ENCODE peak calls at places on chromosome 10, in eight cellular contexts. G is SK-N-SH, T is PC-3, C is neural progenitor cell, W is HCT116, J is OCI-LY7, P is GM23338, L is hepatocyte. Y is an unnamed sample.

GRCh38 chr10:133182791-133183645 is 23.0 kb downstream of the KNDC1 start:
- DNase-seq in G (no peak), T (no peak), C (no peak), W (no peak), J (no peak), P (no peak), L (no peak), Y (no peak)

GRCh38 chr10:21364196-21365114 is 161.0 kb downstream of the SKIDA1 start:
- DNase-seq in G (no peak), T (peak; percentile 97), C (peak; percentile 89), W (peak; percentile 94), J (no peak), P (peak; percentile 85), L (peak; percentile 44), Y (peak; percentile 87)

GRCh38 chr10:52755297-52756062 is 17.1 kb downstream of the MBL2 start:
- DNase-seq in G (no peak), T (peak; percentile 78), C (no peak), W (no peak), J (no peak), P (no peak), L (peak; percentile 75), Y (peak; percentile 77)

GRCh38 chr10:114691442-114691941 is 33.4 kb upstream of the ABLIM1 start:
- DNase-seq in G (no peak), T (peak; percentile 23), C (no peak), W (no peak), J (no peak), P (peak; percentile 20), L (no peak), Y (peak; percentile 43)

GRCh38 chr10:101564490-101564991 is 23.5 kb downstream of the POLL start:
- DNase-seq in G (no peak), T (no peak), C (no peak), W (no peak), J (no peak), P (no peak), L (no peak), Y (no peak)

GRCh38 chr10:71712572-71713134 is 6.9 kb downstream of the C10orf105 start:
- DNase-seq in G (no peak), T (no peak), C (no peak), W (no peak), J (peak; percentile 48), P (no peak), L (no peak), Y (no peak)

GRCh38 chr10:5490032-5490431 is 9.3 kb downstream of the CALML5 start:
- DNase-seq in G (no peak), T (no peak), C (no peak), W (no peak), J (no peak), P (no peak), L (no peak), Y (no peak)

GRCh38 chr10:10579709-10580108 is 438.0 kb upstream of the CELF2 start:
- DNase-seq in G (no peak), T (no peak), C (no peak), W (no peak), J (no peak), P (no peak), L (no peak), Y (no peak)

GRCh38 chr10:94173594-94173993 is 179.9 kb downstream of the PLCE1 start:
- DNase-seq in G (no peak), T (no peak), C (no peak), W (no peak), J (no peak), P (no peak), L (no peak), Y (no peak)

GRCh38 chr10:20535846-20536245 is 361.3 kb downstream of the NEBL start:
- DNase-seq in G (no peak), T (no peak), C (no peak), W (no peak), J (no peak), P (no peak), L (no peak), Y (no peak)

GRCh38 chr10:32955299-32955772 is 2.7 kb downstream of the ITGB1 start:
- DNase-seq in G (no peak), T (peak; percentile 57), C (no peak), W (no peak), J (no peak), P (no peak), L (no peak), Y (no peak)

GRCh38 chr10:112981553-112981952 is 31.5 kb downstream of the TCF7L2 start:
- DNase-seq in G (peak; percentile 45), T (no peak), C (no peak), W (no peak), J (peak; percentile 50), P (no peak), L (no peak), Y (no peak)
- TF ChIP-seq EZH2phosphoT487 in G (no peak), T (no peak), C (no peak), W (no peak), J (no peak), P (no peak), L (no peak), Y (no peak)

DNA sequence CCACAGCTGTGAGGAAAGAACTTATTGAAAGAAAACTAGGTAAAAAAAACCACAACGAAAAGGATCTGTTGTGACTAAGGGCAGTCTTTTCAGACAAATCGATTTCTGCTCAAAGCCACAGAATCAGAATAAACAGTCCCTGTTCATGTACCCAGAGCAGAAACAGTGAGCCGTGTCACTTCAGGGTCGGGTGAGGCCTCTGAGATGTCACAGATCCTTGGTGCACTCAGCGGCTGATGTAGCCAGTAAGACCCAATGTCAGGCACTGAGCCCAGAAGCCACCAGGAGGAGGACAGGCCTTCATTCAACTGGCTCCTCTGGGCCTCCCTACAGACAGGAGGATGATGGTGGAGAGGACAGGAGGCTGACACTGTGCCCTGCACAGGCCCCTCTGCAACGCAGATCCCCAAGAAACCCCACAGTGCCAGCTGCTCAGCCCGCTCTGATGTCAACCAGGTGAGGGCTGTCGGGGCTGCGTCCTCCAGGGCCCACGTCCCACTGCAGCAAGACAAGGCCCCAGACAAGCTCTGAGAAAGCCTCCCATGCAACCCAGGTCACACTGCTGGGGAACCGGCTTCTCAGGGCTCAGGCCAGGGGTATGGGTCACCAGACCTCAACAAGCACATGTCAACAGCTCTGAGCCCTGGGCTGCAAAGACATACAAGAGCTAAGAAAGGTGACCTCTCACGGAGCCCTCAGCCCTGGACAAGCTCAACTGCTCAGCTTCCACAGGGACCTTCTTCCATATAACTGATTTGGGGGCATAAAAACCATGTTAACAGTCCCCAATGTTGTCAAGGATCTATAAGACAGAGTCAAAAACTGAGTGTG is 190.6 kb downstream of the PARD3 start:
- DNase-seq in G (no peak), T (no peak), C (no peak), W (no peak), J (no peak), P (no peak), L (no peak), Y (no peak)
- H3K4me3 ChIP-seq in G (no peak overlapping the region), T (no peak overlapping the region), C (no peak overlapping the region), W (no peak overlapping the region), J (no peak overlapping the region), P (no peak overlapping the region), L (no peak overlapping the region), Y (no peak overlapping the region)

GRCh38 chr10:44820094-44820493 is 91.0 kb upstream of the TMEM72 start:
- DNase-seq in G (no peak), T (no peak), C (no peak), W (no peak), J (no peak), P (no peak), L (no peak), Y (no peak)
- H3K4me2 ChIP-seq in G (no peak overlapping the region), T (no peak overlapping the region), C (no peak overlapping the region), W (no peak overlapping the region), J (no peak overlapping the region), P (no peak overlapping the region), L (no peak overlapping the region), Y (no peak overlapping the region)

GRCh38 chr10:26367771-26368170 is 70.4 kb upstream of the APBB1IP start:
- DNase-seq in G (no peak), T (peak; percentile 40), C (peak; percentile 78), W (no peak), J (peak; percentile 63), P (peak; percentile 90), L (peak; percentile 85), Y (peak; percentile 55)
- TF ChIP-seq EZH2phosphoT487 in G (no peak), T (no peak), C (no peak), W (no peak), J (no peak), P (no peak), L (no peak), Y (no peak)

DNA sequence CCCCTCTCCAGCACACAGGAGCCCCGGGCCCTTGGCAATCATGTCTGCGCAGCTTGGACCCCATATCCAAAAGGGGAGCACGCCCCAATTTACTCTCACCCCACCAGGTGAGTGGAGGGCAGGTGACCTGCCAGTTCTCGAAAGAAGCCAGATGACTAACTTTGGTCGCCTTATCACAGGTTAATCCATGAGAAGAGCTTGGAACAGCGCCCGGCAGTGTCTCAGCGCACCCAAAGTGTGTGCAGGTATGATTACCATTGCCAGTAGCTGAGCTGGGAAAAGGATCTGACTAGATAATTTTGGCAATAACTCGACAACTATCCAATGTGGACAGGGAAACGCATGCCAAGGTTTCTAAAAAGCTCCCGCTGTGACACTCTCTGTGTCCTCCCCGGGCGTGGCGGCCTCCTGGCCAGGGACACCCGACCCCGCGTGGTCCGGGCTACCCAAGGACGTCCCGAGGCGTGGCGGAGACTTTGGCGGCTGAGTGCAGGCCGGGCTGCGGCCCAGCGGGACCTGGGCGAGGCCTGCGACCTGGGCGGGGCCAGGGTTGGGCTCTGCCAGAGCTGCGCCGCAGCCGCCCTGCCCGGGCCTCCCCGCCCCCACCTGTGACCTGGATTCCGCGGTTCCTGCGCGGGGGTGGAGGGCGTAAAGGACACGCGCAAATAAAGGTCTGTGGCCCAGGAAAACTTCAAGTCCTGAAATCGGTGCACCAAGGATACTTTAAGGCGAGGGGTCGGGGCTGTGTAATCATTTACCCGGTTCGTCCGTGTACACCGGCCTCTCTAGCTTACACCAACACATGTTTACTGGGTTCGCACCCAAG is 13.7 kb upstream of the WAPL start:
- DNase-seq in G (no peak), T (peak; percentile 68), C (peak; percentile 77), W (peak; percentile 31), J (no peak), P (peak; percentile 86), L (peak; percentile 81), Y (peak; percentile 75)
- H3K4me3 ChIP-seq in G (no peak overlapping the region), T (peak overlapping the region; percentile 72), C (peak overlapping the region; percentile 45), W (peak overlapping the region; percentile 57), J (no peak overlapping the region), P (peak overlapping the region; percentile 83), L (peak overlapping the region; percentile 2), Y (peak overlapping the region; percentile 78)

GRCh38 chr10:27605337-27605736 is 101.2 kb downstream of the RAB18 start:
- DNase-seq in G (no peak), T (no peak), C (no peak), W (no peak), J (no peak), P (no peak), L (no peak), Y (no peak)
- H3K4me2 ChIP-seq in G (no peak overlapping the region), T (no peak overlapping the region), C (no peak overlapping the region), W (no peak overlapping the region), J (no peak overlapping the region), P (no peak overlapping the region), L (no peak overlapping the region), Y (no peak overlapping the region)

GRCh38 chr10:67612577-67613537 is 83.1 kb downstream of the CTNNA3 start:
- DNase-seq in G (no peak), T (peak; percentile 62), C (no peak), W (no peak), J (no peak), P (no peak), L (no peak), Y (peak; percentile 63)
- TF ChIP-seq EZH2phosphoT487 in G (no peak), T (no peak), C (no peak), W (no peak), J (no peak), P (no peak), L (no peak), Y (peak; percentile 62)

Y was measured in GM23248.